ENCODE peak calls at places on chromosomes 5 and 9, in four cellular contexts. W, U, H and T are unnamed samples.

GRCh38 chr5:142403583-142403982 is 78.8 kb upstream of the SPRY4 start:
- DNase-seq in W (no peak), H (no peak), U (no peak), T (no peak)

GRCh38 chr5:159045165-159045811 is 54.4 kb downstream of the EBF1 start:
- DNase-seq in H (no peak), U (no peak), W (no peak), T (no peak)

GRCh38 chr5:661891-662750 is 31.0 kb downstream of the TPPP start:
- DNase-seq in H (no peak), W (no peak), U (no peak), T (no peak)

GRCh38 chr9:7827792-7828191 is 28.2 kb upstream of the DMAC1 start:
- DNase-seq in U (no peak), H (no peak), W (no peak), T (no peak)

GRCh38 chr5:10789021-10789420 is 28.0 kb upstream of the DAP start:
- DNase-seq in U (peak), H (no peak), W (peak), T (no peak)

GRCh38 chr9:78130004-78130403 is 98.4 kb upstream of the GNAQ start:
- DNase-seq in H (no peak), U (peak), W (no peak), T (peak)

GRCh38 chr9:137277329-137278041 is at the start of gene TOR4A:
- DNase-seq in H (no peak), U (peak), W (peak), T (no peak)

GRCh38 chr5:95881833-95882232 is 59.3 kb upstream of the GLRX start:
- DNase-seq in U (no peak), H (no peak), W (no peak), T (no peak)

GRCh38 chr9:135906291-135907005 is 898 bp downstream of the CAMSAP1 start:
- DNase-seq in W (no peak), H (no peak), U (no peak), T (no peak)

GRCh38 chr5:34895641-34896419 is 19.5 kb downstream of the RAD1 start:
- DNase-seq in H (no peak), W (no peak), U (no peak), T (no peak)

GRCh38 chr5:157460921-157461792 is 1.1 kb downstream of the NIPAL4 start:
- DNase-seq in U (no peak), H (no peak), W (no peak), T (no peak)

GRCh38 chr5:180825768-180826525 is 23.3 kb upstream of the MGAT1 start:
- DNase-seq in U (peak), W (no peak), H (no peak), T (no peak)

GRCh38 chr5:158119852-158120708 is 261.1 kb upstream of the CLINT1 start:
- DNase-seq in U (no peak), H (no peak), W (no peak), T (no peak)

GRCh38 chr5:11584008-11584407 is 320.2 kb downstream of the CTNND2 start:
- DNase-seq in U (no peak), W (no peak), H (no peak), T (no peak)

GRCh38 chr5:158166424-158166823 is 307.5 kb upstream of the CLINT1 start:
- DNase-seq in U (no peak), W (no peak), H (no peak), T (no peak)

GRCh38 chr5:154157483-154158378 is 32.8 kb upstream of the GALNT10 start:
- DNase-seq in U (no peak), W (no peak), H (no peak), T (no peak)

GRCh38 chr9:87427851-87428506 is 69.7 kb upstream of the DAPK1 start:
- DNase-seq in W (no peak), U (no peak), H (no peak), T (no peak)

GRCh38 chr5:133992429-133993151 is 12.2 kb downstream of the VDAC1 start:
- DNase-seq in H (no peak), U (no peak), W (peak), T (no peak)

GRCh38 chr9:75462866-75463265 is 374.6 kb downstream of the OSTF1 start:
- DNase-seq in W (no peak), U (no peak), H (no peak), T (no peak)

GRCh38 chr5:150073086-150073625 is 13.2 kb downstream of the CSF1R start:
- DNase-seq in H (no peak), U (peak), W (no peak), T (no peak)

GRCh38 chr5:115810776-115811175 is 5.7 kb downstream of the CDO1 start:
- DNase-seq in H (no peak), U (no peak), W (no peak), T (no peak)

GRCh38 chr9:127860260-127860659 is 5.8 kb upstream of the ENG start:
- DNase-seq in W (peak), U (no peak), H (no peak), T (no peak)

GRCh38 chr5:172417983-172418630 is 36.2 kb downstream of the SH3PXD2B start:
- DNase-seq in W (peak), H (no peak), U (peak), T (peak)

GRCh38 chr5:170520319-170520718 is 16.5 kb downstream of the KCNIP1 start:
- DNase-seq in H (no peak), U (no peak), W (no peak), T (no peak)

GRCh38 chr5:35674049-35674448 is 56.4 kb downstream of the SPEF2 start:
- DNase-seq in W (no peak), U (no peak), H (no peak), T (no peak)

GRCh38 chr9:68755051-68755450 is 50.0 kb downstream of the PIP5K1B start:
- DNase-seq in H (no peak), W (no peak), U (no peak), T (no peak)